ENCODE peak calls at places on chromosomes 4 and X, in eight cellular contexts. A is stomach; Z is epithelial cell of esophagus; S is body of pancreas; C is GM13976; O is HFFc6; F is GM23338; M is CD8-positive, alpha-beta T cell. B is an unnamed sample.

GRCh38 chrX:65502618-65503017 is 32.0 kb downstream of the LAS1L start:
- DNase-seq in A (no peak), Z (no peak), S (no peak), C (no peak), O (no peak), F (no peak), M (no peak), B (no peak)

GRCh38 chr4:18234108-18234507 is 212.6 kb upstream of the LCORL start:
- DNase-seq in A (no peak), Z (no peak), S (no peak), C (no peak), O (no peak), F (no peak), M (no peak), B (no peak)

GRCh38 chr4:132195181-132195580 is 953.9 kb upstream of the PCDH10 start:
- DNase-seq in A (no peak), Z (no peak), S (no peak), C (no peak), O (peak), F (no peak), M (no peak), B (no peak)

GRCh38 chr4:5051210-5051691 is at the start of gene STK32B:
- DNase-seq in A (peak), Z (peak), S (peak), C (peak), O (peak), F (peak), M (no peak), B (peak)

GRCh38 chr4:24800273-24800880 is 5.0 kb downstream of the SOD3 start:
- DNase-seq in A (no peak), Z (no peak), S (no peak), C (peak), O (no peak), F (peak), M (no peak), B (no peak)

GRCh38 chr4:156347412-156348075 is 393.9 kb upstream of the CTSO start:
- DNase-seq in A (no peak), Z (peak), S (no peak), C (no peak), O (peak), F (peak), M (no peak), B (no peak)

GRCh38 chr4:88054909-88055308 is 47.5 kb downstream of the PKD2 start:
- DNase-seq in A (peak), Z (peak), S (no peak), C (peak), O (peak), F (peak), M (no peak), B (no peak)

GRCh38 chr4:52192697-52193096 is 141.6 kb downstream of the SPATA18 start:
- DNase-seq in A (no peak), Z (no peak), S (no peak), C (no peak), O (no peak), F (no peak), M (no peak), B (no peak)

GRCh38 chr4:140242357-140243284 is 88.6 kb upstream of the MAML3 start:
- DNase-seq in A (no peak), Z (no peak), S (no peak), C (no peak), O (no peak), F (no peak), M (no peak), B (no peak)

GRCh38 chr4:127586922-127587571 is 45.7 kb upstream of the INTU start:
- DNase-seq in A (no peak), Z (peak), S (no peak), C (peak), O (peak), F (peak), M (no peak), B (no peak)

GRCh38 chrX:63434665-63435064 is 83.5 kb upstream of the SPIN4 start:
- DNase-seq in A (no peak), Z (peak), S (no peak), C (no peak), O (no peak), F (peak), M (no peak), B (no peak)

GRCh38 chrX:68163446-68163845 is 269.8 kb downstream of the OPHN1 start:
- DNase-seq in A (no peak), Z (peak), S (no peak), C (no peak), O (no peak), F (no peak), M (no peak), B (no peak)

GRCh38 chr4:119525005-119525749 is 103.4 kb downstream of the PDE5A start:
- DNase-seq in A (no peak), Z (peak), S (no peak), C (no peak), O (peak), F (no peak), M (no peak), B (no peak)

GRCh38 chr4:95362066-95362465 is 186.7 kb downstream of the UNC5C start:
- DNase-seq in A (no peak), Z (no peak), S (no peak), C (no peak), O (no peak), F (no peak), M (no peak), B (no peak)

GRCh38 chr4:6231663-6232165 is 31.4 kb upstream of the JAKMIP1 start:
- DNase-seq in A (no peak), Z (no peak), S (no peak), C (no peak), O (no peak), F (no peak), M (no peak), B (no peak)

GRCh38 chr4:77220841-77221613 is 64.0 kb downstream of the CCNG2 start:
- DNase-seq in A (no peak), Z (peak), S (no peak), C (no peak), O (peak), F (no peak), M (no peak), B (no peak)

GRCh38 chr4:94015956-94016355 is 187.4 kb downstream of the ATOH1 start:
- DNase-seq in A (no peak), Z (no peak), S (no peak), C (no peak), O (no peak), F (no peak), M (no peak), B (no peak)

GRCh38 chr4:666436-666810 is 7.7 kb downstream of the ATP5ME start:
- DNase-seq in A (no peak), Z (no peak), S (no peak), C (no peak), O (no peak), F (no peak), M (peak), B (peak)

GRCh38 chrX:107450823-107451509 is 1.5 kb downstream of the FRMPD3 start:
- DNase-seq in A (no peak), Z (no peak), S (no peak), C (peak), O (no peak), F (peak), M (peak), B (no peak)
- TF ChIP-seq CTCF in A (no peak), Z (no peak), S (no peak), C (no peak), O (no peak), F (peak), M (no peak), B (no peak)

DNA sequence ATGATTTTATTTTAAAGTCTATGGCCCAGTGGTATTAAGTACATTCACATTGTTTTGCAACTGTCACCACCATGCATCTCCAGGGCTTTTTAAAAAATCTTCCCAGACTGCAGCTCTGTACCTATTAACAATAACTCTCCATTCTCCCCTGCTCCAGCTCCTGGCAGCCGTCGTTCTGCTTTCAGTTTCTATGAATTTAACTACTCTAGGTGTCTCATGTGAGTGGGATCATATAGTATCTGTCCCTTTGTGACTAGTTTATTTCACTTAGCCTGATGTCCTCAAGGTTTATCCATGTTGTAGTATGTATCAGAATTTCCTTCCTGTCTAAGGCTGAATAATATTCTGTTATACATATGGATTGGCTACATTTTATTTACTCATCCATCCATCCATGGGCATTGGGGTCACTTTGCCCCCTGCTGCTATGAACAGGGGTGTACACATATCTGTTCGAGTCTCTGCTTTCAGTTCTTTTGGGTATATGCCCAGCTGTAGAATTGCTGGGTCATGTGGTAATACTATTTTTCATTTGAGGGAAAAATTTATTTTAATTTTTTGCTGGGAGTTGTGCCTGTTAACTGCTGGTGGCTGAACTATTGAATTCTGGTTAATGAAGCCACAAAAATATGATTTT is 131.3 kb downstream of the ARHGAP10 start:
- DNase-seq in A (no peak), Z (no peak), S (no peak), C (no peak), O (no peak), F (no peak), M (no peak), B (no peak)
- TF ChIP-seq CTCF in A (no peak), Z (no peak), S (no peak), C (no peak), O (peak), F (no peak), M (no peak), B (no peak)

DNA sequence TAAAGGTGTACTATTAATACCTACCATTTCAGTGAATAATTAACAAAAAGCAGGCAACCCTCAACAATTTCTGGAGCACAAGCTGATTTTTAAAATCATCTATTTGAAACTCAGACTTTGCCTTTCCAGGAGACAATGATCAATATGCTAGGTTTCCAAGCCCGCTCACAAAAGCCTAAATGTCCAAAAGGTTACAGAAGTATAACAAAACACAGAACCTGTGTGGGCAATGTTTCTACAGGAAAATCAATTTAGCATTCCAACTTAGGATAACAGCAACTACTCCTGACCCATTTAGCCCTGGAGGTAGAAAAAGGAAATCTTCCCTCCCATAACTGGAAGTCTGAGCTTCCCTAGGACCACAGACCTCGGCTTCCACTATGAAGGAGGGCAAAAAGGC is 3.9 kb downstream of the TAB3 start:
- DNase-seq in A (no peak), Z (no peak), S (no peak), C (no peak), O (no peak), F (no peak), M (no peak), B (no peak)
- TF ChIP-seq CTCF in A (no peak), Z (no peak), S (no peak), C (no peak), O (no peak), F (no peak), M (no peak), B (no peak)

GRCh38 chr4:98506462-98507132 is 151.8 kb downstream of the TSPAN5 start:
- DNase-seq in A (no peak), Z (no peak), S (no peak), C (no peak), O (no peak), F (peak), M (no peak), B (no peak)
- TF ChIP-seq CTCF in A (no peak), Z (peak), S (no peak), C (peak), O (peak), F (peak), M (no peak), B (no peak)

GRCh38 chr4:2634014-2634413 is 97.6 kb downstream of the FAM193A start:
- DNase-seq in A (peak), Z (no peak), S (no peak), C (no peak), O (no peak), F (no peak), M (no peak), B (no peak)

GRCh38 chr4:2636331-2636730 is 99.9 kb downstream of the FAM193A start:
- DNase-seq in A (no peak), Z (no peak), S (no peak), C (no peak), O (no peak), F (no peak), M (no peak), B (no peak)

GRCh38 chr4:2626231-2626630 is 89.8 kb downstream of the FAM193A start:
- DNase-seq in A (no peak), Z (no peak), S (no peak), C (no peak), O (no peak), F (no peak), M (no peak), B (no peak)

GRCh38 chr4:2624782-2625548 is 88.5 kb downstream of the FAM193A start:
- DNase-seq in A (no peak), Z (peak), S (no peak), C (no peak), O (no peak), F (no peak), M (no peak), B (no peak)

DNA sequence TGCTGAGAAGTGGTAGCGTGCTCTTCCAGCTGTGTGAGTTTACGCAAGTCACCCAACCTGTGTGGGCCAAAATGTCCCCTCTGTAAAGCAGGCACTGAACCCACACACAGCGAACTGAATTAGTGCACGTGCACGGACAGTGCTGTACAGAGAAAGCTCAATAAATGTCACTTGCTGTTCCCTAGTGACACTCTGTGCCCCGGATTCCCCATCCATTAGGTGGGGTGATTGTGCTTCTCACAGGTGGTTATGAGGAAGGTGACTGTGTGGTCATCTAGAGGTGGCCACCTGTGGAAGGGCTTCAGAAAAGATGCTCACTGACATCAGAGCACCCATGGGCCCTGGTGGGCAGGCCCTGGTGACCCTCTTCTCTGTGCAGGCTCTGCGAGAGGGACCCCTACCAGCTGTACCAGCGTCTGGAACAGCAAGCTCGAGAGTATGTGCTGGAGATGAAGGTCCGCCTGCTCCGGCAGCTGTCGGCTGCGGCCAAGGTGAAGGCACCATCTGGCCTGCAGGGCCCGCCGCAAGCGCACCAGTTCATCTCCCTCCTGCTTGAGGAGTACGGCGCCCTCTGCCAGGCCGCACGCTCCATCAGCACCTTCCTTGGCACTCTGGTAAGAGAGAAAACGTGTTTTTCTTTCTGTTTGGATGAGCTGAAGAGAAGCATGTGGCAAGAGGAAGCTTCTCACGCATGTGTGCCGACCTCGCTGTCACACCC is 94.3 kb downstream of the FAM193A start:
- DNase-seq in A (no peak), Z (no peak), S (no peak), C (no peak), O (no peak), F (peak), M (no peak), B (no peak)
- TF ChIP-seq CTCF in A (no peak), Z (no peak), S (no peak), C (no peak), O (peak), F (peak), M (no peak), B (no peak)

GRCh38 chr4:143559757-143560147 is 46.2 kb downstream of the SMARCA5 start:
- DNase-seq in A (no peak), Z (no peak), S (no peak), C (peak), O (no peak), F (peak), M (peak), B (no peak)
- TF ChIP-seq CTCF in A (no peak), Z (no peak), S (no peak), C (no peak), O (no peak), F (peak), M (no peak), B (no peak)

DNA sequence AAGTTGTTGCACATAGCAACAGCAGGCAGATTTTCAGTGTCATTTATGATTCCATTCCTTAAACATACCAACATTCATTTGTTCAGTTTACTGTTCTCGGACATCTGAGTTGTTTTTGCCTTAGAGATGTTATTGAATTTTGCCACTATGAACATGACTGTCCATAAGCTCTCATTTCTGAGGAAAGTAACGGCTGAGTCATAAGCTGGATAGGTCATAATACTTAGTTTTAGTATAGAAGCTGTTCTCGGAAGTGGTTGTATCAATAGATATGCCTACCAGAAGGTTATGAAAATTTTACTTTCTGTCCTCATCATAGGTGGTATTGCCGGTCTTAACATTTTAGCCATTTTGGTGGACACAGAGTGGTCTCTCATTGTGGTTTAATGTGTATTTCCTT is 157.1 kb upstream of the CLNK start:
- DNase-seq in A (no peak), Z (peak), S (no peak), C (no peak), O (no peak), F (no peak), M (no peak), B (no peak)
- TF ChIP-seq CTCF in A (no peak), Z (no peak), S (no peak), C (no peak), O (no peak), F (no peak), M (no peak), B (no peak)

DNA sequence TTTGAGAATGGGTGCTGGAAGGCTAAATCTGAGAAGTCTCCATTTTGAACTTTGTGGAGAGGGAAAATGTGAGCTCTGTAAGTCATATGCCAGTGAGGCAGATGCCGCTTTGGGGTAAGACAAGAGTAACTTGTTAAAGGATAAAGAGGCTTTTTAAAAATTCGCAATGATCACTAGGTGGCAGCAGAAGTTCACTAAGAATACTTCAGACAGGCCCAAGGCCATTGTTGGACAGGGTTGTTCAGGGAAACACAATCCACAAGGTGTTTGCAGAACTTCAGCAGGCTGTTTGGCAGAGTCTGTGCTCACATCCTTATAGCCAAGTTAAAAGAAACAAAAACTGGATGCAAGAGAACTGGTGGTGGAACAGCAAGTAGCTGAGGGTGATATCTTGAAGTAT is 13.7 kb upstream of the PIGA start:
- DNase-seq in A (peak), Z (peak), S (peak), C (peak), O (peak), F (peak), M (no peak), B (no peak)
- TF ChIP-seq CTCF in A (no peak), Z (peak), S (peak), C (peak), O (peak), F (peak), M (no peak), B (peak)

GRCh38 chr4:37892641-37893040 is 1.8 kb downstream of the TBC1D1 start:
- DNase-seq in A (no peak), Z (no peak), S (no peak), C (peak), O (no peak), F (no peak), M (peak), B (no peak)

GRCh38 chr4:37889849-37890500 is 909 bp upstream of the TBC1D1 start:
- DNase-seq in A (no peak), Z (peak), S (no peak), C (no peak), O (no peak), F (peak), M (no peak), B (peak)

GRCh38 chr4:37890501-37891220 is at the start of gene TBC1D1:
- DNase-seq in A (peak), Z (peak), S (peak), C (peak), O (no peak), F (peak), M (peak), B (peak)

GRCh38 chr4:37893164-37893563 is 2.3 kb downstream of the TBC1D1 start:
- DNase-seq in A (no peak), Z (no peak), S (no peak), C (no peak), O (no peak), F (no peak), M (no peak), B (no peak)

DNA sequence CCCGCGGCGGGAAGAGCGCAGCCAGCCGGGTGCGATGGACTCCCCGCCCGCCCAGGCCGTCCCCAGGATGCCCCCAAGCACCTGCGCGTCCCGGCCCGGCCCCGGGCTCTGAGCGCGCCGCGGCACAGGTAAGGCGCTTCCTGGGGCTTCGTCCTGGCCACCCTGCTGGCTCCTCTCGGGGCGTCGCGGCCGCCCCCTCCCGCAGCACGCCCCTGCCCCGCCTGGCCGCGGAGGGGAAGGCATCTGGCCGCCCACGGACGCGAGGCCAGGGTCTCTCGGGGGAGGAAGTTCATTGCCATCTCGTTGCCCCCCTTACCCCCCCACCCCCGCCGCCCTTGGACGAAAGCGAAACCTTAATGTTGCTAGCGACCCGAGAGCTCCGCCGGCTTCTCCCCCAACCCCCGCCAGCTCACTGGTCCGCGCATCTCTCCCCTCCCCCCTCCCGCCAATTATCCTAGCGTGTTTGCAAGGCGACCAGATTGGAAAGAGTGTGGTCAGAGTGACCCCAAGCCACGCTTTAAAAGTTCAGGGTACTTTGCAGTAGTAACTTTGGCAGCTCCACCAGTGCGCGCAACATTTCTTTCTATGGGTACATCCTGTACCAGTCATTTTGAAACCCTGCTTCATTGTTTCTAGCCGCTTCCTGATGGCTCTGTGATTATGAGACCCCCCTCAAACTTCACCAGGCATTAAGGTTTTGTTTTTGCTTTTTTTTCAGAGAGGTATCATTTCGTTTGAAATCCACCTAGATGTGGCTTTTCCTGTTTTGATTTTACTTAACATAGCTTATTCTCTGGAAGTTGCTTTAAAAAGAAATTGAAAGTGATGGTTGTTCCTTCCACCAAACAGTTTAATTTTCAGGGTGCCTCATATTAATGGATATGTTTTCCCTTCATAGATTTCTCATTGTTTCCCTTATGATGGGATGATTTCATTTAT is 606 bp downstream of the TBC1D1 start:
- DNase-seq in A (peak), Z (peak), S (peak), C (peak), O (no peak), F (peak), M (peak), B (no peak)
- TF ChIP-seq CTCF in A (no peak), Z (no peak), S (no peak), C (no peak), O (no peak), F (no peak), M (no peak), B (no peak)